ENCODE peak calls at places on chromosomes 11 and 22, in seven cellular contexts. E, U, T, G, D, A and F are unnamed samples.

GRCh38 chr11:128095459-128096096 is 491.8 kb downstream of the ETS1 start:
- DNase-seq in E (peak; percentile 50), U (peak; percentile 91), T (no peak), G (no peak), D (no peak), A (no peak), F (peak; percentile 58)

GRCh38 chr11:107116358-107116757 is 98.1 kb upstream of the GUCY1A2 start:
- DNase-seq in E (no peak), U (peak; percentile 58), T (no peak), G (no peak), D (no peak), A (no peak), F (no peak)

GRCh38 chr11:122375687-122376399 is 259.8 kb upstream of the BLID start:
- DNase-seq in E (peak; percentile 34), U (no peak), T (no peak), G (no peak), D (no peak), A (no peak), F (no peak)

GRCh38 chr11:40597546-40598113 is 861.8 kb downstream of the LRRC4C start:
- DNase-seq in E (no peak), U (no peak), T (no peak), G (no peak), D (no peak), A (no peak), F (no peak)

GRCh38 chr11:122342089-122342749 is 226.2 kb upstream of the BLID start:
- DNase-seq in E (no peak), U (no peak), T (no peak), G (no peak), D (no peak), A (no peak), F (no peak)

GRCh38 chr11:117950320-117950719 is 21.1 kb upstream of the TMPRSS13 start:
- DNase-seq in E (no peak), U (peak; percentile 5), T (no peak), G (no peak), D (no peak), A (no peak), F (no peak)

GRCh38 chr22:49958961-49959781 is 1.4 kb upstream of the PIM3 start:
- DNase-seq in E (no peak), U (no peak), T (no peak), G (peak; percentile 68), D (no peak), A (peak; percentile 86), F (no peak)

GRCh38 chr11:62398011-62398994 is 20.5 kb upstream of the SCGB1A1 start:
- DNase-seq in E (no peak), U (no peak), T (peak; percentile 75), G (peak; percentile 64), D (no peak), A (peak; percentile 90), F (no peak)

GRCh38 chr22:27790396-27791216 is 10.9 kb downstream of the MN1 start:
- DNase-seq in E (no peak), U (no peak), T (peak; percentile 68), G (no peak), D (no peak), A (no peak), F (no peak)

GRCh38 chr11:92886243-92886905 is 83.1 kb upstream of the MTNR1B start:
- DNase-seq in E (peak; percentile 4), U (peak; percentile 72), T (no peak), G (no peak), D (no peak), A (no peak), F (peak; percentile 16)

GRCh38 chr11:130359419-130359818 is 44.7 kb upstream of the ZBTB44 start:
- DNase-seq in E (no peak), U (no peak), T (no peak), G (no peak), D (no peak), A (no peak), F (no peak)

GRCh38 chr22:46001046-46001425 is 24.1 kb upstream of the WNT7B start:
- DNase-seq in E (no peak), U (peak; percentile 43), T (peak; percentile 44), G (peak; percentile 60), D (no peak), A (peak; percentile 59), F (no peak)

GRCh38 chr11:353315-353857 is 15.9 kb upstream of the B4GALNT4 start:
- DNase-seq in E (peak; percentile 88), U (peak; percentile 91), T (peak; percentile 92), G (peak; percentile 80), D (peak; percentile 94), A (peak; percentile 95), F (peak; percentile 50)

GRCh38 chr11:65477271-65478029 is 21.4 kb upstream of the MALAT1 start:
- DNase-seq in E (peak; percentile 96), U (peak; percentile 95), T (peak; percentile 99), G (peak; percentile 99), D (peak; percentile 98), A (peak; percentile 99), F (no peak)

GRCh38 chr11:5892908-5893307 is at the start of gene OR52E5:
- DNase-seq in E (no peak), U (no peak), T (no peak), G (no peak), D (no peak), A (no peak), F (no peak)

GRCh38 chr11:36398261-36398953 is 102.3 kb downstream of the PRR5L start:
- DNase-seq in E (no peak), U (no peak), T (no peak), G (no peak), D (no peak), A (no peak), F (no peak)

GRCh38 chr11:79045018-79045787 is 395.6 kb downstream of the TENM4 start:
- DNase-seq in E (no peak), U (no peak), T (no peak), G (no peak), D (no peak), A (no peak), F (no peak)

GRCh38 chr11:68827733-68828132 is 14.0 kb downstream of the CPT1A start:
- DNase-seq in E (no peak), U (no peak), T (no peak), G (no peak), D (no peak), A (no peak), F (no peak)

GRCh38 chr11:57530596-57531507 is at the start of gene TIMM10:
- DNase-seq in E (peak; percentile 96), U (peak; percentile 97), T (peak; percentile 97), G (peak; percentile 97), D (peak; percentile 95), A (peak; percentile 99), F (peak; percentile 68)

DNA sequence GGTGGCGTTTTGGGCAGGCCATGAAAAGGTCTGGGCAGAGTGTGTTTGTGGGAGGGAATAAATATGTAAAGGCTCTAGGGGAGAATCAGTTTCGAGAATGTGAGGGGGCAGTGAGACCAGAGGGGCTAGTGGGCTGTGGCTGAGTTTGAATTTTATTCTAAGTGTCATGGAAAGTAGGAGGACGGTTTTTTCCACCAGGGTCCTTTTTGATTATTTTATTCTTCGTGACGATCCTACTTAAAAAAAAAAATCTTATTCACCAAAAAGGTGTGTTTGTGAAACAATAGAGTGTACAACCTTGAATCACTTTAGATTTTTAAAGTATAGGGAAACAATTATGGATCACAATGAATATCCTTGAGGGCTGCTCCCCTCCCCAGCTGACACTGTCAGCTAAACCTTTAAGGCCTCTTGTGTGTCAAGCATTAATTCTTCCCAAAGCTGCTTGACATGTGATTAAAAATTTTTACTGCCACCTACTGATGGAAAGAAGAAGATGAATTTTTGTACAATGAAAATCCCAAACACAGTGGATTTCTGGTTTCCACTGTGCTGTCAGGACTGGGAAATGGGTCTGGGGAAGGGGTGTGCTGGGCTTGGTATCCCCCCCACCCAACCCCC is 107.5 kb upstream of the OR4B1 start:
- DNase-seq in E (no peak), U (peak; percentile 80), T (no peak), G (no peak), D (peak; percentile 31), A (no peak), F (no peak)
- H3K4me3 ChIP-seq in E (no peak overlapping the region), U (no peak overlapping the region), T (peak overlapping the region; percentile 49), G (no peak overlapping the region), D (peak overlapping the region; percentile 58), A (no peak overlapping the region), F (no peak overlapping the region)

DNA sequence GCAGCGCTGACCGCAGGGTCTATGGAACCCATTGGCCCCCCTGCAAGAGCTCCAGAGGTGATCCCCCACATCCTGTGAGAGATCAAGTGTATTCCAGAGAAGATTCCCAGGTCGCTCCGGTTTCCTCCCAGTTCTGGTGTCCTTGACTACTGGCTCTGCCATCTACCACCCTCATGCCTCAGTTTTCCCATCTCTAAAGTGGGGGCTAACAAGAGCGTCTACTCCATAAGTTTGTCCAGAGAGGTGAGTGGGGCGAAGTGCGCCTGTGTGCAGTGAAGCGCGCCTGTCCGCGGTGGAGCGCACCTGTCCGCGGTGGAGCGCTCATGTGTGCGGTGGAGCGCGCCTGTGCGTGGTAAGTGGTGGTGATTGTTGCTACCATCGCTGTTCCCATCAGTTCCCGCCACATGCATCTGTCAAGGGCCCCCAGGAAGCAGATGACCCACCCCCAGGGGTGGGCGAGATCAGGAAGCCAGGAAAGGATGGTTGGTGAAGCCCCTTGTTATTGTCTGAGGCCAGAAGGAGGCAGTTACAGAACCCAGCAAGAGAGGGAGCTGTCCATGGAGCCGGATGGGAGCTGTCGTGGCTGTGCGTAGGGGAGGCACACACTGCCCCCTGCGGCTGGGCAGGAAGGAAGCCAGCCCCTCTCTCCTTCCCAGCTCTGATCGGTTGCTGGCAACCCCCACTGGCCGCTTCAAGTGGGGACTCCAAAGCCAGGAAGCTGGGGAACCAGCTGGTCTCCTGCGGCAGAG is 73.2 kb upstream of the FGF3 start:
- DNase-seq in E (no peak), U (no peak), T (no peak), G (no peak), D (no peak), A (peak; percentile 60), F (no peak)
- TF ChIP-seq CTCF in E (no peak), U (peak; percentile 39), T (no peak), G (no peak), D (no peak), A (no peak), F (peak; percentile 14)

GRCh38 chr22:41782751-41783150 is 17.7 kb upstream of the CCDC134 start:
- DNase-seq in E (no peak), U (no peak), T (no peak), G (no peak), D (no peak), A (no peak), F (no peak)
- H3K4me3 ChIP-seq in E (no peak overlapping the region), U (no peak overlapping the region), T (no peak overlapping the region), G (no peak overlapping the region), D (no peak overlapping the region), A (no peak overlapping the region), F (no peak overlapping the region)

DNA sequence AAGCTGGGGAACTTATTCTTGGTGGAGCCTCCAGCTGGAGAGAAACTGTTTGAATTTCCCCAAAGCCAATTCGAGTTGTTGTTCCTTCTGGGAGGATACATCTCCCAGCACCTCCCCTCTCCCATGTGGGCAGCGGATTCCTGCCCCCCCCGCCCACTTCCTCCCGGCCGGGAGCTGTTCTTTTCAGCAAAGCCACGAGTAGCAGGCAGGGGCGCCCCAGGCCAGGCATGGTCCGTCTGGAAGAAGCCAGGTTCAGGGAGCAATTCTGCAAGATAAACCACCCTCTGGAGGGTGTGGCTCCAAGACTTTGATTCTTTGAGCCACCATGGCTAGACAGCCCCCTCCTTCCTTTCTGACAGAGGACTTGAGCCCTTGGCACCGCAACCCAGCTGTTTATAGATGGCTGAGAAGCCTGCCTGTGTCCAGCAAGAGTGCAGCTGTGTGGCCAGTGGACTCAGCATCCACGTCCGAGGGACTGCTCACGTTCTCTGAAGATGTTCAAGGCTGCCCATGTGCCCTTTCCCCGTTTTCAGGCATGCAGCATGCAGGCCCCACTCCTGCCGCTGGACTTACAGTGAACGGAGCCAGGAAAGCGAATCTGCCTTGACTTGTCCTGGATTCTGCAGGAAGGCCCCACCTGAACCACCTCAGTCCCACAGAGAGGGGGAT is 170.3 kb downstream of the CTTN start:
- DNase-seq in E (peak; percentile 22), U (peak; percentile 47), T (peak; percentile 68), G (peak; percentile 67), D (no peak), A (peak; percentile 78), F (no peak)
- TF ChIP-seq CTCF in E (peak; percentile 19), U (peak; percentile 40), T (no peak), G (peak; percentile 39), D (no peak), A (no peak), F (peak; percentile 21)